ENCODE peak calls at places on chromosome 1, in five cellular contexts. F, E, A, N and C are unnamed samples.

GRCh38 chr1:8666394-8667167 is 150.9 kb downstream of the RERE start:
- ATAC-seq in E (no peak), N (peak; percentile 22), F (peak; percentile 3), A (peak; percentile 48), C (no peak)

GRCh38 chr1:77888071-77888428 is 374 bp upstream of the NEXN start:
- ATAC-seq in A (peak; percentile 38), N (peak; percentile 85), E (no peak), F (peak; percentile 47), C (peak; percentile 65)

GRCh38 chr1:87300579-87300978 is 28.1 kb upstream of the LMO4 start:
- ATAC-seq in F (no peak), E (no peak), A (no peak), N (no peak), C (no peak)

GRCh38 chr1:229905652-229906051 is 161.4 kb upstream of the GALNT2 start:
- ATAC-seq in F (no peak), A (peak; percentile 38), E (no peak), N (no peak), C (no peak)

GRCh38 chr1:114756009-114756892 is 1.5 kb downstream of the CSDE1 start:
- ATAC-seq in E (no peak), A (no peak), N (no peak), F (no peak), C (no peak)

GRCh38 chr1:225823811-225824261 is 13.9 kb downstream of the EPHX1 start:
- ATAC-seq in F (no peak), N (no peak), A (peak; percentile 6), E (no peak), C (no peak)

GRCh38 chr1:75469586-75470173 is 141.2 kb downstream of the SLC44A5 start:
- ATAC-seq in F (no peak), E (no peak), A (no peak), N (no peak), C (no peak)

GRCh38 chr1:41892211-41892840 is 26.4 kb downstream of the HIVEP3 start:
- ATAC-seq in E (no peak), F (no peak), N (no peak), A (no peak), C (no peak)

GRCh38 chr1:66217021-66217420 is 316.9 kb upstream of the SGIP1 start:
- ATAC-seq in E (no peak), F (peak; percentile 49), N (no peak), A (no peak), C (peak; percentile 31)

GRCh38 chr1:207401578-207401977 is 52.5 kb upstream of the CR2 start:
- ATAC-seq in A (no peak), E (no peak), F (no peak), N (no peak), C (no peak)
- TF ChIP-seq CTCF in A (no peak), E (peak; percentile 17), F (no peak), N (no peak), C (no peak)

GRCh38 chr1:40341509-40342380 is 24.7 kb upstream of the COL9A2 start:
- ATAC-seq in A (peak; percentile 13), N (no peak), E (no peak), F (no peak), C (no peak)

GRCh38 chr1:40338745-40339419 is 21.8 kb upstream of the COL9A2 start:
- ATAC-seq in E (peak; percentile 97), F (peak; percentile 97), N (peak; percentile 69), A (peak; percentile 95), C (peak; percentile 60)

GRCh38 chr1:40350391-40350790 is 23.1 kb upstream of the SMAP2 start:
- ATAC-seq in F (no peak), E (no peak), A (no peak), N (no peak), C (no peak)

GRCh38 chr1:40339420-40340323 is 22.6 kb upstream of the COL9A2 start:
- ATAC-seq in E (no peak), A (no peak), N (peak; percentile 48), F (no peak), C (no peak)

GRCh38 chr1:40344597-40344996 is 27.5 kb upstream of the COL9A2 start:
- ATAC-seq in E (no peak), F (peak; percentile 96), A (peak; percentile 83), N (peak; percentile 74), C (peak; percentile 60)
- TF ChIP-seq POLR2A in E (no peak), F (no peak), A (peak; percentile 69), N (no peak), C (no peak)

GRCh38 chr1:197917813-197918646 is 858 bp downstream of the LHX9 start:
- ATAC-seq in A (peak; percentile 51), F (peak; percentile 41), E (no peak), N (peak; percentile 16), C (no peak)
- H3K4me3 ChIP-seq in A (peak overlapping the region; percentile 16), F (peak overlapping the region; percentile 18), E (no peak overlapping the region), N (peak overlapping the region; percentile 45), C (peak overlapping the region; percentile 40)

GRCh38 chr1:170010443-170010842 is 64.1 kb downstream of the KIFAP3 start:
- ATAC-seq in F (peak; percentile 56), A (no peak), E (no peak), N (no peak), C (no peak)
- TF ChIP-seq CTCF in F (peak; percentile 52), A (peak; percentile 35), E (peak; percentile 55), N (peak; percentile 66), C (no peak)

GRCh38 chr1:46301406-46302090 is 1.9 kb downstream of the LRRC41 start:
- ATAC-seq in E (peak; percentile 12), N (no peak), A (peak; percentile 6), F (peak; percentile 14), C (no peak)

GRCh38 chr1:46300673-46301405 is 2.6 kb downstream of the LRRC41 start:
- ATAC-seq in N (no peak), F (no peak), A (no peak), E (no peak), C (no peak)

GRCh38 chr1:46302091-46303037 is 1.1 kb downstream of the LRRC41 start:
- ATAC-seq in F (peak; percentile 18), N (peak; percentile 4), A (peak; percentile 45), E (peak; percentile 37), C (peak; percentile 32)

GRCh38 chr1:46303872-46304326 is 401 bp downstream of the UQCRH start:
- ATAC-seq in E (peak; percentile 21), N (no peak), A (no peak), F (no peak), C (no peak)

GRCh38 chr1:46303038-46303871 is at the start of the genes LRRC41 and UQCRH:
- ATAC-seq in E (peak; percentile 82), A (peak; percentile 90), F (peak; percentile 81), N (peak; percentile 94), C (peak; percentile 95)
- TF ChIP-seq POLR2A in E (peak; percentile 78), A (peak; percentile 92), F (peak; percentile 97), N (peak; percentile 14), C (peak; percentile 87)

GRCh38 chr1:44808063-44808937 is at the start of gene BTBD19:
- ATAC-seq in E (peak; percentile 28), A (peak; percentile 59), F (peak; percentile 52), N (peak; percentile 70), C (peak; percentile 51)

GRCh38 chr1:44806704-44807363 is at the start of gene DYNLT4:
- ATAC-seq in E (peak; percentile 7), N (no peak), F (no peak), A (no peak), C (no peak)

GRCh38 chr1:44807364-44808062 is 362 bp upstream of the DYNLT4 start:
- ATAC-seq in N (peak; percentile 88), F (peak; percentile 73), A (peak; percentile 82), E (peak; percentile 74), C (peak; percentile 89)

GRCh38 chr1:44805311-44806024 is 1.7 kb downstream of the DYNLT4 start:
- ATAC-seq in E (no peak), N (no peak), A (no peak), F (no peak), C (no peak)

GRCh38 chr1:44806025-44806703 is 987 bp downstream of the DYNLT4 start:
- ATAC-seq in E (no peak), N (no peak), A (no peak), F (no peak), C (no peak)
- H3K4me3 ChIP-seq in E (peak overlapping the region; percentile 12), N (no peak overlapping the region), A (no peak overlapping the region), F (no peak overlapping the region), C (no peak overlapping the region)

DNA sequence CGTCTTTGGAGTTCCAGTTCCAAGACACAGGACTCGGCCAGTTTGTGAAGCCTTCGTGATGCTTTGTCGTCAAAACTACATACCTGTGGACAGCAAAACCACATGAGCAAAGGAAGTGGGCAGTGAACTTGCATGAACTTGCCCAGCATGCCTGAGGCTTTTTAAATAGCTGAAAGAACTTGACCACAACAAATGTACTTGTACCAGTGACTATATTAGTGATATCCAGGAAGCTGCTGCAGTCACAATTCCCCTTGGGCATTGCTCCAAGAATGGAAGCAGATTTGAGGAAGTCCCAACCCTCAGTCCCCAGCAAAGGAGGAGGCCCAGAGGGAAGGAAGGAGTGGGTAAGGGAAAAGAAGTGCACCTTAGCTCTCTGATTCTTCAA is 2.6 kb downstream of the FUCA1 start:
- ATAC-seq in N (peak; percentile 27), E (peak; percentile 43), A (no peak), F (no peak), C (no peak)
- TF ChIP-seq CTCF in N (no peak), E (no peak), A (no peak), F (no peak), C (no peak)

DNA sequence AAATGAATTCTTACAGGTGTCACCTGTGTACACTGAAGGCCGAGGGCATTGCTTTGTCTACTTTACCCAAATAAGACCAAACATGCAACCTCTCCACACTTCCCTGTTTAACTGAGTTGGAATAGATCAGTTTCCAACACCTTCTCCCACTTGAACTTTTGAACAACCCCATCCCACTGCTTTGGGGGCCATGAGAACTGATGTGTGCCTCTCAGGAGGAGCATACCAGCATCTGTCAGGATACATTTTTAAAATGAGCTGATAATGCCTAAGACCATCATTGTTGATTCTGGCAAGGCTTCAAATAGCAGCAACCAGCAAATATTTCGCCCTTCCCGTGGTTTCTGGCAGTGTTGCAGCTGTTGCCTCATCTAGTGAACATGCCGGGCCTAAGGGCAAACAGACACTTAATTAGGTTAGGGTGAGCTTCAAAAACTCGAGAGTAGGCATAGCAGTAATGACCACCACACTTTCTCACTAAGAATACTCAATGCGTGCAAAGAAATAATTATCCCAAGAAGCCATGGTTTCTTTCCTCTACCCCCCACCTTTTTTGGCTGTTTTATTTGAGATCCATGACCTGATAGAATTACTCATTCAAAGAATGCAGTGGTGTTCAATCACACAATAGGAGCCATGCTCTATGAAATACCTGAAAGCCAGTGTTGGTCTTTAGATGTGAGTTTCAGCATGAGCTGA is 63.7 kb downstream of the MAP10 start:
- ATAC-seq in E (peak; percentile 65), A (peak; percentile 96), F (peak; percentile 85), N (no peak), C (no peak)
- TF ChIP-seq POLR2A in E (no peak), A (peak; percentile 68), F (peak; percentile 75), N (no peak), C (no peak)

GRCh38 chr1:110877776-110878175 is 4.8 kb downstream of the CD53 start:
- ATAC-seq in N (no peak), E (no peak), F (no peak), A (no peak), C (no peak)
- H3K4me3 ChIP-seq in N (no peak overlapping the region), E (no peak overlapping the region), F (no peak overlapping the region), A (no peak overlapping the region), C (no peak overlapping the region)